ENCODE peak calls at places on chromosomes 11 and 22, in eight cellular contexts. U, F, Z, X, O, I, Q and G are unnamed samples.

GRCh38 chr11:8947230-8947943 is 4.6 kb upstream of the ASCL3 start:
- DNase-seq in U (no peak), F (no peak), Z (no peak), X (no peak), O (no peak), I (no peak), Q (no peak), G (no peak)

GRCh38 chr11:132122701-132123100 is 752.3 kb downstream of the NTM start:
- DNase-seq in U (no peak), F (no peak), Z (no peak), X (no peak), O (no peak), I (no peak), Q (no peak), G (no peak)

GRCh38 chr11:87215236-87215635 is 177.5 kb downstream of the TMEM135 start:
- DNase-seq in U (no peak), F (peak), Z (no peak), X (no peak), O (no peak), I (no peak), Q (no peak), G (no peak)

GRCh38 chr11:111707039-111707690 is 59.0 kb downstream of the PPP2R1B start:
- DNase-seq in U (no peak), F (peak), Z (no peak), X (no peak), O (no peak), I (peak), Q (peak), G (no peak)

GRCh38 chr11:1117970-1118369 is 39.8 kb upstream of the MUC5AC start:
- DNase-seq in U (no peak), F (no peak), Z (no peak), X (no peak), O (peak), I (no peak), Q (peak), G (peak)

GRCh38 chr11:86156397-86156977 is 87.6 kb upstream of the PICALM start:
- DNase-seq in U (no peak), F (no peak), Z (no peak), X (no peak), O (no peak), I (no peak), Q (no peak), G (no peak)

GRCh38 chr22:20591295-20591645 is 83.9 kb downstream of the MED15 start:
- DNase-seq in U (no peak), F (no peak), Z (no peak), X (no peak), O (no peak), I (no peak), Q (no peak), G (no peak)

GRCh38 chr11:32382339-32383049 is 52.8 kb downstream of the WT1 start:
- DNase-seq in U (no peak), F (peak), Z (no peak), X (no peak), O (no peak), I (no peak), Q (no peak), G (no peak)

GRCh38 chr11:131973017-131973416 is 602.6 kb downstream of the NTM start:
- DNase-seq in U (no peak), F (no peak), Z (no peak), X (no peak), O (no peak), I (no peak), Q (no peak), G (no peak)

GRCh38 chr11:134843020-134843419 is 431.0 kb upstream of the B3GAT1 start:
- DNase-seq in U (no peak), F (no peak), Z (no peak), X (no peak), O (no peak), I (no peak), Q (no peak), G (no peak)

GRCh38 chr11:114794048-114794684 is 115.8 kb downstream of the NXPE2 start:
- DNase-seq in U (no peak), F (no peak), Z (no peak), X (no peak), O (no peak), I (no peak), Q (no peak), G (no peak)

GRCh38 chr11:66289548-66290331 is 797 bp upstream of the YIF1A start:
- DNase-seq in U (peak), F (peak), Z (peak), X (no peak), O (no peak), I (no peak), Q (peak), G (peak)

GRCh38 chr22:37638351-37639069 is 959 bp upstream of the SH3BP1 start:
- DNase-seq in U (no peak), F (no peak), Z (no peak), X (no peak), O (no peak), I (no peak), Q (no peak), G (no peak)